ENCODE peak calls at places on chromosome 14, in four cellular contexts. One of them, this sample, is unnamed.

GRCh38 chr14:37027188-37027824 is 145.1 kb downstream of the SLC25A21 start:
- DNase-seq in K562: peak
- DNase-seq in HEK293T: no peak
- DNase-seq in HepG2: no peak
- DNase-seq in this sample: no peak

GRCh38 chr14:105375635-105376057 is 22.7 kb upstream of the TEX22 start:
- DNase-seq in K562: no peak
- DNase-seq in HEK293T: no peak
- DNase-seq in HepG2: no peak
- DNase-seq in this sample: no peak

GRCh38 chr14:32121948-32122347 is 44.8 kb downstream of the ARHGAP5 start:
- DNase-seq in K562: no peak
- DNase-seq in HEK293T: no peak
- DNase-seq in HepG2: no peak
- DNase-seq in this sample: no peak

GRCh38 chr14:63435838-63436237 is 107.3 kb downstream of the PPP2R5E start:
- DNase-seq in K562: no peak
- DNase-seq in HEK293T: no peak
- DNase-seq in HepG2: peak
- DNase-seq in this sample: no peak

GRCh38 chr14:59182641-59183040 is 5.8 kb upstream of the DAAM1 start:
- DNase-seq in K562: no peak
- DNase-seq in HEK293T: no peak
- DNase-seq in HepG2: no peak
- DNase-seq in this sample: no peak

GRCh38 chr14:64682843-64683242 is 21.4 kb upstream of the PLEKHG3 start:
- DNase-seq in K562: no peak
- DNase-seq in HEK293T: no peak
- DNase-seq in HepG2: no peak
- DNase-seq in this sample: no peak

GRCh38 chr14:70919774-70920173 is 12.5 kb downstream of the PCNX1 start:
- DNase-seq in K562: no peak
- DNase-seq in HEK293T: no peak
- DNase-seq in HepG2: no peak
- DNase-seq in this sample: no peak

GRCh38 chr14:20372796-20373195 is 29.4 kb downstream of the PARP2 start:
- DNase-seq in K562: no peak
- DNase-seq in HEK293T: no peak
- DNase-seq in HepG2: no peak
- DNase-seq in this sample: no peak

GRCh38 chr14:103078860-103079587 is 5.0 kb upstream of the LBHD2 start:
- DNase-seq in K562: no peak
- DNase-seq in HEK293T: no peak
- DNase-seq in HepG2: no peak
- DNase-seq in this sample: no peak
- TF ChIP-seq ELF4 in K562: no peak
- TF ChIP-seq ELF4 in HEK293T: no peak
- TF ChIP-seq ELF4 in HepG2: no peak
- TF ChIP-seq ELF4 in this sample: no peak

GRCh38 chr14:61655777-61656176 is 39.5 kb upstream of the HIF1A start:
- DNase-seq in K562: no peak
- DNase-seq in HEK293T: no peak
- DNase-seq in HepG2: no peak
- DNase-seq in this sample: no peak

GRCh38 chr14:61654026-61654425 is 41.3 kb upstream of the HIF1A start:
- DNase-seq in K562: no peak
- DNase-seq in HEK293T: no peak
- DNase-seq in HepG2: no peak
- DNase-seq in this sample: no peak

GRCh38 chr14:61652526-61653262 is 42.6 kb upstream of the HIF1A start:
- DNase-seq in K562: no peak
- DNase-seq in HEK293T: peak
- DNase-seq in HepG2: no peak
- DNase-seq in this sample: no peak

GRCh38 chr14:61651355-61651754 is 44.0 kb upstream of the HIF1A start:
- DNase-seq in K562: no peak
- DNase-seq in HEK293T: no peak
- DNase-seq in HepG2: no peak
- DNase-seq in this sample: no peak

GRCh38 chr14:61653507-61653906 is 41.8 kb upstream of the HIF1A start:
- DNase-seq in K562: no peak
- DNase-seq in HEK293T: no peak
- DNase-seq in HepG2: no peak
- DNase-seq in this sample: no peak
- TF ChIP-seq ELF4 in K562: no peak
- TF ChIP-seq ELF4 in HEK293T: no peak
- TF ChIP-seq ELF4 in HepG2: no peak
- TF ChIP-seq ELF4 in this sample: no peak

DNA sequence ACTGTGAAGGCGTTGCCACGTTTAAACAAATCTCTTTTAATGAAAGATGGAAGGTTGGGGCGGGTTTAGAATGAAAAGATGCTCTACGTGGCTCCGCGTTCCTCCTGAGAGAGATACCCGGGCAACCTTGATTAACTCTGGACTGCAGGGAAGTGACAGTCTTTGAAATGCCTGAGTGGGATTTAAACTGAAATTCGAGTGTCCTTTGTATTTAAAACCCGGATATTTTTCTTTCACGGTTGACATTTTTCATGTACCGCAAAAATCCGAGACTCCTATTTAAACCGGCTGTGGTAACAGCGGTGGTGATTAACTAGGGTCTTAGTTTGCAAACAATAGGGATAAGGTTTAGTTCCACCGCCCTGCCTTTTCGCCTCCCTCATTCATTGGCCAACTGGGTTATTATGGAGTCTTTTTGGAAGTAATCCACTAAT is 697 bp downstream of the G2E3 start:
- DNase-seq in K562: peak
- DNase-seq in HEK293T: peak
- DNase-seq in HepG2: peak
- DNase-seq in this sample: no peak
- TF ChIP-seq ELF4 in K562: no peak
- TF ChIP-seq ELF4 in HEK293T: no peak
- TF ChIP-seq ELF4 in HepG2: no peak
- TF ChIP-seq ELF4 in this sample: no peak

GRCh38 chr14:100192250-100192671 is 32.8 kb upstream of the DEGS2 start:
- DNase-seq in K562: peak
- DNase-seq in HEK293T: no peak
- DNase-seq in HepG2: no peak
- DNase-seq in this sample: no peak

GRCh38 chr14:100191584-100192249 is 32.3 kb upstream of the DEGS2 start:
- DNase-seq in K562: no peak
- DNase-seq in HEK293T: no peak
- DNase-seq in HepG2: no peak
- DNase-seq in this sample: no peak

GRCh38 chr14:100190126-100190525 is 30.7 kb upstream of the DEGS2 start:
- DNase-seq in K562: no peak
- DNase-seq in HEK293T: no peak
- DNase-seq in HepG2: no peak
- DNase-seq in this sample: no peak

GRCh38 chr14:100187247-100187833 is 27.9 kb upstream of the DEGS2 start:
- DNase-seq in K562: no peak
- DNase-seq in HEK293T: no peak
- DNase-seq in HepG2: no peak
- DNase-seq in this sample: no peak

DNA sequence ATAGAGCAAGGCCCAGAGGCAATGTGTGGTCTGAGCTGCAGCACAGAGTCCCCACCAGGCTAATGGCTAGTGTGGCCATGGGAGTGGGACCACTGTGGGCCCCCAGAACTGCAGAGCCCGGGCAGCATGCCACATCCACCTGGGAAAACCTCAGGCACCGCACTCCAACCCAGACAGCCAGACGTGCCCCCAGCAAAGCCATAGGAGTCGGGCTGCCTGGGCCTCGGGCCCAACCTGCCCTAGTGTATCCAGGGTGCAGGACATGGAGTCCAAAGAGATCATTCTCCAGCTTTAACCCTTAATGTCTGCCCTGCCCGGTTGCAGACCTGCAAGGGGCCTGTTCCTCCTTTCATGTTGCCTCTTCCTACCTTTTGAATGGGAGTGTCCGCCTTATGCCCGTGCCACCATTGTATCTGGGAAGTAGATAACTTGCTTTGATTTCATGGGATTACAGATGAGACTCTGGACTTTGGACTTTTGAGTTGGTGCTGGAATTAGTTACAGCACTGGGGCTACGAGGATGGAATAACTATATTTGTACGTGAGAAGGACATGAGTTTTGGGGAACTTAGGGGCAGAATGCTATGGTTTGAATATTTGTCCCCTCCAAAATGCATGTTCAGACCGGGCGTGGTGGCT is 29.1 kb upstream of the DEGS2 start:
- DNase-seq in K562: no peak
- DNase-seq in HEK293T: no peak
- DNase-seq in HepG2: peak
- DNase-seq in this sample: no peak
- TF ChIP-seq ELF4 in K562: no peak
- TF ChIP-seq ELF4 in HEK293T: no peak
- TF ChIP-seq ELF4 in HepG2: no peak
- TF ChIP-seq ELF4 in this sample: no peak